ENCODE peak calls at places on chromosomes 12 and 14, in ten cellular contexts. G is lower leg skin, U is Peyer's patch, L is HCT116, K is A549, Z is IMR-90, Y is GM12878, J is heart left ventricle, S is body of pancreas, C is K562. N is an unnamed sample.

GRCh38 chr14:75989134-75989533 is 3.6 kb downstream of the IFT43 start:
- DNase-seq in U (peak), G (no peak), C (no peak), Z (peak), J (peak), L (no peak), S (peak), K (peak), Y (no peak), N (no peak)

GRCh38 chr12:10601860-10602259 is 11.5 kb downstream of the MAGOHB start:
- DNase-seq in K (no peak), Y (no peak), C (no peak), L (no peak), G (no peak), S (no peak), J (no peak), U (no peak), Z (no peak), N (no peak)

GRCh38 chr12:31574803-31575573 is 15.9 kb downstream of the DENND5B start:
- DNase-seq in S (no peak), Y (no peak), G (no peak), Z (peak), J (no peak), U (no peak), L (no peak), C (no peak), K (no peak), N (no peak)

GRCh38 chr14:68000516-68000915 is 180.9 kb downstream of the RAD51B start:
- DNase-seq in Y (no peak), L (no peak), U (no peak), J (no peak), Z (no peak), G (no peak), S (no peak), K (no peak), C (no peak), N (no peak)

GRCh38 chr12:11273449-11273848 is 3.9 kb upstream of the PRB3 start:
- DNase-seq in J (no peak), Y (no peak), Z (no peak), S (no peak), U (no peak), C (no peak), L (no peak), K (no peak), G (no peak), N (no peak)

GRCh38 chr12:59596232-59597143 is 659 bp downstream of the SLC16A7 start:
- DNase-seq in U (peak), C (no peak), J (peak), G (peak), S (peak), L (peak), Z (peak), K (peak), Y (peak), N (peak)

GRCh38 chr14:77561881-77562280 is 54.6 kb downstream of the SPTLC2 start:
- DNase-seq in L (no peak), G (no peak), S (no peak), Z (no peak), C (no peak), K (no peak), Y (no peak), J (no peak), U (no peak), N (no peak)

GRCh38 chr14:21068521-21069387 is 1.4 kb upstream of the ARHGEF40 start:
- DNase-seq in S (peak), U (peak), G (peak), J (peak), Z (peak), L (peak), K (peak), Y (no peak), C (peak), N (no peak)

GRCh38 chr12:41521872-41522379 is 333.8 kb downstream of the PDZRN4 start:
- DNase-seq in J (no peak), U (no peak), G (no peak), K (peak), Z (peak), S (no peak), L (no peak), C (no peak), Y (peak), N (no peak)

GRCh38 chr14:89214221-89214965 is 202.6 kb downstream of the FOXN3 start:
- DNase-seq in J (peak), C (no peak), U (peak), K (peak), Y (no peak), S (peak), Z (no peak), G (peak), L (no peak), N (no peak)

GRCh38 chr12:123267991-123268843 is 3.4 kb downstream of the CDK2AP1 start:
- DNase-seq in K (no peak), G (no peak), J (peak), U (peak), S (peak), Z (no peak), Y (no peak), L (no peak), C (no peak), N (no peak)

GRCh38 chr14:58566979-58567378 is 70.8 kb upstream of the DACT1 start:
- DNase-seq in Y (no peak), G (no peak), K (no peak), C (no peak), S (no peak), J (no peak), Z (no peak), L (no peak), U (no peak), N (no peak)

GRCh38 chr14:31935406-31935805 is 141.7 kb upstream of the ARHGAP5 start:
- DNase-seq in J (no peak), S (no peak), C (no peak), L (no peak), Y (no peak), G (no peak), U (no peak), Z (no peak), K (peak), N (no peak)

GRCh38 chr12:79685068-79685467 is 5.7 kb downstream of the PAWR start:
- DNase-seq in G (no peak), Z (peak), Y (no peak), U (no peak), S (no peak), K (peak), J (no peak), L (no peak), C (no peak), N (no peak)

GRCh38 chr12:74780458-74781241 is 243.0 kb downstream of the ATXN7L3B start:
- DNase-seq in J (no peak), Y (no peak), S (no peak), K (no peak), L (no peak), Z (peak), C (no peak), G (no peak), U (no peak), N (no peak)

GRCh38 chr12:46462641-46463355 is 90.2 kb upstream of the SLC38A2 start:
- DNase-seq in C (no peak), J (no peak), Z (no peak), Y (no peak), G (no peak), K (no peak), S (no peak), U (no peak), L (no peak), N (no peak)

GRCh38 chr12:26298785-26299621 is 103.6 kb downstream of the SSPN start:
- DNase-seq in C (peak), Z (peak), Y (peak), L (no peak), G (no peak), J (no peak), S (no peak), K (peak), U (no peak), N (peak)

GRCh38 chr12:80129895-80130535 is 30.7 kb downstream of the OTOGL start:
- DNase-seq in Y (no peak), S (no peak), Z (peak), U (no peak), G (no peak), J (no peak), L (no peak), K (no peak), C (no peak), N (no peak)

GRCh38 chr14:42140001-42140400 is 533.3 kb downstream of the LRFN5 start:
- DNase-seq in J (no peak), U (no peak), K (no peak), S (no peak), Z (peak), L (no peak), Y (no peak), C (no peak), G (no peak), N (no peak)

GRCh38 chr12:18345021-18345735 is 83.9 kb downstream of the PIK3C2G start:
- DNase-seq in C (no peak), Z (no peak), Y (no peak), L (no peak), U (no peak), K (no peak), J (no peak), G (no peak), S (no peak), N (no peak)

GRCh38 chr12:47828967-47829482 is 9.3 kb upstream of the HDAC7 start:
- DNase-seq in Z (peak), S (peak), G (peak), K (peak), J (peak), Y (no peak), C (peak), U (peak), L (peak), N (no peak)

GRCh38 chr12:106913456-106913855 is 42.3 kb upstream of the TMEM263 start:
- DNase-seq in J (no peak), C (no peak), Y (no peak), S (no peak), K (no peak), U (no peak), G (no peak), L (no peak), Z (no peak), N (no peak)

GRCh38 chr12:39503445-39503844 is 60.5 kb upstream of the KIF21A start:
- DNase-seq in Y (no peak), L (peak), J (no peak), S (no peak), Z (no peak), K (peak), C (no peak), U (no peak), G (no peak), N (no peak)

GRCh38 chr14:89206426-89206825 is 210.6 kb downstream of the FOXN3 start:
- DNase-seq in Z (no peak), C (no peak), Y (no peak), K (no peak), J (no peak), L (no peak), G (no peak), U (no peak), S (no peak), N (no peak)

GRCh38 chr12:6360578-6361490 is 14.5 kb downstream of the SCNN1A start:
- DNase-seq in S (no peak), L (no peak), Y (no peak), U (no peak), J (no peak), C (no peak), K (no peak), Z (no peak), G (no peak), N (no peak)

GRCh38 chr12:41932470-41932991 is 212.1 kb downstream of the GXYLT1 start:
- DNase-seq in C (peak), S (peak), Z (no peak), U (peak), Y (no peak), G (peak), J (peak), K (no peak), L (no peak), N (peak)

GRCh38 chr12:93311827-93312226 is 65.9 kb upstream of the NUDT4 start:
- DNase-seq in G (no peak), Z (no peak), L (no peak), C (no peak), U (no peak), S (no peak), K (no peak), J (no peak), Y (no peak), N (no peak)

GRCh38 chr12:62602445-62603060 is 135.9 kb downstream of the MON2 start:
- DNase-seq in S (peak), C (peak), Y (peak), U (peak), J (peak), Z (peak), G (peak), K (peak), L (peak), N (peak)
- TF ChIP-seq POLR2A in S (peak), C (peak), Y (peak), U (no peak), J (no peak), Z (peak), G (no peak), K (peak), L (peak), N (peak)

GRCh38 chr12:54359762-54360351 is 4.4 kb downstream of the GPR84 start:
- DNase-seq in J (no peak), G (no peak), Z (no peak), C (no peak), K (no peak), U (no peak), Y (no peak), S (no peak), L (no peak), N (no peak)

GRCh38 chr12:54356951-54357356 is 7.3 kb downstream of the GPR84 start:
- DNase-seq in L (no peak), K (no peak), C (no peak), Y (no peak), G (no peak), J (no peak), Z (no peak), S (no peak), U (no peak), N (no peak)

GRCh38 chr12:54358945-54359761 is 5.1 kb downstream of the GPR84 start:
- DNase-seq in K (peak), L (peak), Y (peak), J (peak), S (peak), G (peak), U (peak), C (peak), Z (peak), N (peak)

GRCh38 chr12:54357802-54358619 is 6.3 kb downstream of the GPR84 start:
- DNase-seq in C (peak), Y (peak), J (no peak), G (no peak), L (no peak), K (no peak), U (no peak), Z (no peak), S (no peak), N (peak)

GRCh38 chr12:54358620-54358944 is 5.7 kb downstream of the GPR84 start:
- DNase-seq in C (no peak), Z (no peak), S (no peak), K (no peak), L (no peak), U (no peak), Y (no peak), G (no peak), J (no peak), N (no peak)
- TF ChIP-seq POLR2A in C (peak), Z (no peak), S (no peak), K (no peak), L (no peak), U (no peak), Y (no peak), G (no peak), J (no peak), N (no peak)

GRCh38 chr14:106215229-106215628 is 688.8 kb downstream of the TMEM121 start:
- DNase-seq in S (no peak), Z (no peak), U (no peak), C (no peak), L (no peak), J (no peak), G (no peak), K (no peak), Y (no peak), N (no peak)
- TF ChIP-seq POLR2A in S (no peak), Z (no peak), U (no peak), C (no peak), L (no peak), J (no peak), G (no peak), K (no peak), Y (no peak), N (no peak)

GRCh38 chr14:91834571-91834970 is 32.8 kb downstream of the TC2N start:
- DNase-seq in C (no peak), Z (no peak), S (no peak), Y (no peak), L (no peak), K (no peak), J (no peak), U (no peak), G (no peak), N (no peak)

GRCh38 chr14:91837076-91837475 is 30.3 kb downstream of the TC2N start:
- DNase-seq in J (no peak), S (peak), Z (no peak), Y (no peak), C (no peak), K (no peak), L (no peak), U (no peak), G (no peak), N (no peak)

GRCh38 chr14:91835197-91835919 is 32.0 kb downstream of the TC2N start:
- DNase-seq in L (no peak), Y (no peak), U (peak), S (no peak), C (no peak), G (no peak), K (no peak), Z (no peak), J (no peak), N (no peak)

GRCh38 chr14:91839754-91840153 is 27.6 kb downstream of the TC2N start:
- DNase-seq in Y (no peak), G (no peak), J (no peak), C (no peak), Z (no peak), U (no peak), L (no peak), K (no peak), S (no peak), N (no peak)

GRCh38 chr14:91835920-91836843 is 31.2 kb downstream of the TC2N start:
- DNase-seq in K (peak), J (peak), S (peak), C (peak), G (peak), Z (no peak), L (peak), U (peak), Y (no peak), N (peak)
- TF ChIP-seq POLR2A in K (no peak), J (no peak), S (peak), C (no peak), G (no peak), Z (no peak), L (no peak), U (peak), Y (no peak), N (no peak)

DNA sequence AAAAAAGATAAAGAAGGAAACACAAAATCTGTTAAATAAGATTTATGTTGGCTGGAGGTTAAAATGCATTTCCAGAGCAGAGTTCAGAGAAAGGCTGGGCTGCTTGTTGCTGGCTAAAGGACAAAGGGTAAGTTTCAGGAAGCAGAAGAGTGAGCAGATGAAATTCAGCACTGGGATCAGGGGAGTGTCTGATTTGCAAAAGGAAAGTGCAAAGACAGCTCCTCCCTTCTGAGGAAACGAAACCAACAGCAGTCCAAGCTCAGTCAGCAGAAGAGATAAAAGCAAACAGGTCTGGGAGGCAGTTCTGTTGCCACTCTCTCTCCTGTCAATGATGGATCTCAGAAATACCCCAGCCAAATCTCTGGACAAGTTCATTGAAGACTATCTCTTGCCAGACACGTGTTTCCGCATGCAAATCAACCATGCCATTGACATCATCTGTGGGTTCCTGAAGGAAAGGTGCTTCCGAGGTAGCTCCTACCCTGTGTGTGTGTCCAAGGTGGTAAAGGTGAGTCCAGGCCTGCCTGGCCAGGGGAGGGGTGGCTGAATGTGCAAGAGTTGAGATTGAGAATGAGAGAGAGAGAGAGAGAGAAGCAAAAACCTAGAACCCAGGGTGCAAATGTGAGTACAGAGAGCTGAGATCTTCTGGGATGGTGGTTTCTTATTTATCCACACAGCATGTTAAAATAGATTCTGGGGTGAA is at the start of gene OAS1:
- DNase-seq in L (no peak), C (no peak), Y (peak), S (peak), J (peak), G (no peak), K (peak), U (peak), Z (peak), N (peak)
- TF ChIP-seq POLR2A in L (no peak), C (no peak), Y (peak), S (peak), J (no peak), G (no peak), K (no peak), U (peak), Z (no peak), N (peak)

DNA sequence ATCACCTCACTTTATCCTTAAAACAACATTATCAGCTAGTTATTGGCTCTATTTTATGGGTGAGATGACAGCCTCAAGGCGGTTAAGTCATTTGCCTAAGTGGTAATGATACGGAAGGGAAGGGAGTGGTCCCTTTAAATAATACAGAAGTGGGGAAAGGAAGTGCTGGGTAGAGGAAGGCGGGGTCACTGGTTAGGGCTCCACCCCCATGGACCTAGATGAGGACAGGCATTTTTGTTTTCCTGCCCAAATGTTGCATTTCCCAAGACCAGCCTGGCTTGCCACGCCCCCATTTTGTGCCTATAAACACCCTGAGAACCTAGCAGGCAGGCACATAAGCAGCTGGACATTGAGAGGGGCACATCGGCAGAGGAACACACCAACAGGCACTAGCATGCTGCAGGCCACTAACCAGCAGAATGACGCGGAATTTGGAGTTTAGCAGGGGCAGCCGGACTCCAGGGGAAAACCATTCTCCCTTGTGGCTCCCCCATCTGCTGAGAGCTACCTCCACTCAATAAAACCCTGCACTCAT is 100.9 kb downstream of the EPS8 start:
- DNase-seq in C (no peak), S (peak), J (peak), Y (no peak), Z (no peak), L (peak), U (peak), K (peak), G (peak), N (no peak)
- TF ChIP-seq POLR2A in C (no peak), S (peak), J (peak), Y (no peak), Z (no peak), L (no peak), U (peak), K (peak), G (no peak), N (no peak)

DNA sequence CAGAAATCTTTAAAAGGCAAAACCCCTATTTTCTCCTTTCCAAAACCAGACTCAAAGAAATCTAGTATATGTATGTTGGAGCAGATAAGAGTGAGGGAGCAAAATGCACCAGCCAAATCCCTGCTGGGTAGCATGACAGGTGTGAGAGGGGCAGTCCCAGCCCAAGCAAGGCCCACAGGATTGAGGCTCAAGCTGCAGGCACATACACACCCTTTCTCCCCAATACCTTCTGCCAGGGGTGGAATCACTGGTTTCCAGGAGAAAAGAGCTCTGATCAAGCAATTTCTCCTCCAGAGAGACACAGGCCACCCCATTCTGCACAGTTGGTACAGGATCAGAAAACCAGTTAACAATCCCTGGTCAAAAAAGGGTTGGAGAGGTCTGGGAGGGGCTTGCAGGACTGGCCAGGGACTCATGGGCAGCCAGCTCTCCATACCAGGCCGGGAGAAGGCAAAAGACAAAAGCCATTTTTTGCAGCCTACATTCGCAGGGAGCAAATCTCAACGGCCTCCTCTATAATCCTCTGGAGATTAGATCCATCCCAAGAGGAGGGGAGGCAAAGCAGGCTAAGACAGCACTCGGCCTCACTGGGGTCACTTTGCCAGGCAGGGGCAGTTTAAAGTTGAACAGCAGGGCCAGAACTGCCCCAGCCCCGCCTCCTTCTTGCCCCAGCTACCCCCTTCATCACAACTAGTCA is 2.1 kb downstream of the KMT2D start:
- DNase-seq in G (no peak), U (no peak), L (no peak), S (no peak), Y (no peak), C (no peak), J (no peak), K (no peak), Z (no peak), N (peak)
- TF ChIP-seq POLR2A in G (no peak), U (no peak), L (no peak), S (no peak), Y (no peak), C (no peak), J (no peak), K (no peak), Z (no peak), N (no peak)